ENCODE peak calls at places on chromosomes 7 and 10, in ten cellular contexts. T is thoracic aorta; N is activated CD8-positive, alpha-beta T cell treated with anti-CD3 and anti-CD28 coated beads for 36 hours; O is nephron progenitor cell; Q is GM12865; A is heart right ventricle; C is CD8-positive, alpha-beta T cell; J is brain microvascular endothelial cell; V is Peyer's patch; W is lower lobe of right lung. B is an unnamed sample.

GRCh38 chr7:63925626-63926460 is 72.8 kb upstream of the ZNF722 start:
- DNase-seq in T (peak; percentile 77), N (peak; percentile 87), O (no peak), Q (peak; percentile 57), A (peak; percentile 88), C (peak; percentile 88), J (no peak), V (peak; percentile 93), W (peak; percentile 95), B (no peak)

GRCh38 chr7:40220421-40220911 is 85.7 kb downstream of the SUGCT start:
- DNase-seq in T (no peak), N (no peak), O (no peak), Q (no peak), A (no peak), C (no peak), J (no peak), V (no peak), W (no peak), B (no peak)

GRCh38 chr10:69802424-69803161 is 887 bp downstream of the COL13A1 start:
- DNase-seq in T (no peak), N (peak; percentile 5), O (peak; percentile 72), Q (no peak), A (peak; percentile 57), C (no peak), J (peak; percentile 52), V (no peak), W (no peak), B (peak; percentile 41)

GRCh38 chr7:153701678-153702077 is 350.5 kb upstream of the DPP6 start:
- DNase-seq in T (no peak), N (no peak), O (no peak), Q (no peak), A (no peak), C (no peak), J (no peak), V (no peak), W (no peak), B (no peak)

GRCh38 chr7:133070562-133070961 is 11.3 kb downstream of the CHCHD3 start:
- DNase-seq in T (no peak), N (no peak), O (no peak), Q (no peak), A (no peak), C (no peak), J (no peak), V (no peak), W (no peak), B (no peak)

GRCh38 chr7:539731-540411 is 20.2 kb upstream of the PDGFA start:
- DNase-seq in T (no peak), N (no peak), O (peak; percentile 28), Q (no peak), A (no peak), C (no peak), J (no peak), V (peak; percentile 91), W (peak; percentile 72), B (no peak)

GRCh38 chr10:93577565-93577964 is 11.1 kb downstream of the FFAR4 start:
- DNase-seq in T (no peak), N (no peak), O (no peak), Q (no peak), A (no peak), C (no peak), J (no peak), V (no peak), W (no peak), B (no peak)

GRCh38 chr10:117892681-117893220 is 154.0 kb downstream of the RAB11FIP2 start:
- DNase-seq in T (no peak), N (no peak), O (no peak), Q (no peak), A (no peak), C (no peak), J (no peak), V (no peak), W (no peak), B (no peak)

GRCh38 chr10:76324283-76324682 is 892.9 kb downstream of the LRMDA start:
- DNase-seq in T (no peak), N (no peak), O (no peak), Q (no peak), A (peak; percentile 44), C (no peak), J (no peak), V (peak; percentile 57), W (peak; percentile 52), B (no peak)

GRCh38 chr10:69337312-69338132 is 59.2 kb downstream of the HK1 start:
- DNase-seq in T (no peak), N (no peak), O (no peak), Q (no peak), A (peak; percentile 53), C (no peak), J (peak; percentile 89), V (peak; percentile 39), W (peak; percentile 59), B (no peak)

GRCh38 chr10:70913546-70914240 is 25.3 kb upstream of the PCBD1 start:
- DNase-seq in T (no peak), N (no peak), O (no peak), Q (no peak), A (no peak), C (no peak), J (no peak), V (peak; percentile 36), W (peak; percentile 24), B (no peak)

GRCh38 chr7:37357277-37357996 is 91.2 kb downstream of the ELMO1 start:
- DNase-seq in T (no peak), N (no peak), O (no peak), Q (no peak), A (no peak), C (no peak), J (no peak), V (no peak), W (no peak), B (no peak)

GRCh38 chr10:58743466-58744115 is 230.9 kb downstream of the BICC1 start:
- DNase-seq in T (no peak), N (no peak), O (peak; percentile 20), Q (no peak), A (no peak), C (no peak), J (peak; percentile 94), V (no peak), W (no peak), B (no peak)

GRCh38 chr10:103855424-103855823 is at the start of gene SH3PXD2A:
- DNase-seq in T (no peak), N (peak; percentile 28), O (peak; percentile 78), Q (no peak), A (peak; percentile 58), C (no peak), J (no peak), V (peak; percentile 76), W (no peak), B (peak; percentile 54)

GRCh38 chr7:2209146-2209960 is 23.4 kb downstream of the MAD1L1 start:
- DNase-seq in T (no peak), N (peak; percentile 65), O (peak; percentile 84), Q (peak; percentile 79), A (peak; percentile 78), C (peak; percentile 22), J (peak; percentile 61), V (peak; percentile 70), W (peak; percentile 72), B (peak; percentile 86)

GRCh38 chr10:81889181-81889769 is 14.3 kb downstream of the NRG3 start:
- DNase-seq in T (no peak), N (no peak), O (no peak), Q (no peak), A (no peak), C (no peak), J (no peak), V (no peak), W (no peak), B (no peak)

DNA sequence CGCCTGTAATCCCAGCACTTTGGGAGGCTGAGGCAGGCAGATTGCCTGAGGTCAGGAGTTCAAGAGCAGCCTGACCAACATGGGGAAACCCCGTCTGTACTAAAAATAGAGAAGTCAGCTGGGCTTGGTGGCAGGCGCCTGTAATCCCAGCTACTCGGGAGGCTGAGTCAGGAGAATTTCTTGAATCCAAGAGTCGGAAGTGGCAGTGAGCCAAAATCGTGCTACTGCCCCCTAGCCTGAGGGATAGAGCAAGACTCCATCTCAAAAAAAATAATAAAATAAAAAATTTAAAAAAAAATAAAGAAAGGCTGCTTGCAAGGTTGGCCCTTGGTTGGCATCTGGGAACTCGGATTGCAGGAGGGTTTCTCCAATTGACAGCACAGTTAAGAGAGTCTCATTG is 221.6 kb downstream of the DGKI start:
- DNase-seq in T (no peak), N (no peak), O (no peak), Q (no peak), A (no peak), C (no peak), J (peak; percentile 42), V (no peak), W (no peak), B (no peak)
- TF ChIP-seq CTCF in T (no peak), N (no peak), O (no peak), Q (no peak), A (no peak), C (no peak), J (peak; percentile 33), V (no peak), W (no peak), B (no peak)

DNA sequence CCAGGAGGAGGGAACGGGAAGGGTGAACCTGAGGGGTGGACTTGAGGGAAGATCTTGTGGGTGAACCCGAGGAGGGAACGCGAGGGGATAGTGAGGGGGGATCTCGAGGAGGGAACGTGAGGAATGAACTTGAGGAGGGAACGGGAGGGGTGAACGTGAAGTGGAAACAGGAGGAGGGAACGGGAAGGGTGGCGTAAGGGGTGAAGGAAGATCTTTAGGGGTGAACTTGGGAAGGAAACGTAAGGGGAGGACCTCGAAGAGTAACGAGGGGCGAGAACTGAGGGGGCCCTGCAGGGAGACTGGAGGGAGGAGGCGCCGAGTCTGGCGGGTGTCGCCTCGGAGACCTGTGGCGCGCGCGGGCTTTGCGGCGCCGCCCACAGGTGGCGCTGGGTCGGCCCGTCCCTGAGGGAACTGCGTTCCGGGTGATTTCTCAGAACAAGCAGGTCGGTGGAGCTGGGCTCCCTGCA is 677 bp downstream of the MYO3A start:
- DNase-seq in T (no peak), N (peak; percentile 27), O (peak; percentile 68), Q (peak; percentile 3), A (peak; percentile 7), C (no peak), J (no peak), V (no peak), W (no peak), B (peak; percentile 52)
- TF ChIP-seq CTCF in T (peak; percentile 36), N (peak; percentile 38), O (peak; percentile 51), Q (no peak), A (peak; percentile 37), C (no peak), J (peak; percentile 16), V (no peak), W (peak; percentile 40), B (peak; percentile 25)

GRCh38 chr7:51154201-51154600 is 162.4 kb downstream of the COBL start:
- DNase-seq in T (no peak), N (no peak), O (no peak), Q (no peak), A (no peak), C (no peak), J (no peak), V (no peak), W (no peak), B (no peak)
- TF ChIP-seq CTCF in T (no peak), N (no peak), O (no peak), Q (no peak), A (no peak), C (no peak), J (no peak), V (no peak), W (no peak), B (no peak)

DNA sequence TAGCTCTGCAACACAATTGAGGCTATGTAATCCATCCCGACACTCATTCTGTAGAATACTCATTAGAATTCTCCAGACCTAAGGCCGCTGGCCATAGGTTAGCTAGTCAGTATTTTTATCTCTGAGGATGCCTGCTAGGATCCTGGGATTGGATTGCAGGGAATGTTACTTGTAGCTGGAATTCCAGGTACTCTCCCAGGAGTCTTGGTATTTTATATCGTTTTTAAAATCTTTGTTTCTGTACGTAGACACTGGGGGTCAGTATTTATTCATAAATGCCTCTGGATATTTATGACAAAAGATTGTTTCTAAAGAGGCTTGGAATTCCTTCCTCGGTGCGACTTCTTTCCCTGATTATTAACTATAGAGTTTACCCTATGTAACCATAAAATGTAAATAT is 40.1 kb downstream of the BPGM start:
- DNase-seq in T (no peak), N (no peak), O (no peak), Q (no peak), A (no peak), C (no peak), J (no peak), V (no peak), W (no peak), B (no peak)
- TF ChIP-seq CTCF in T (peak; percentile 31), N (peak; percentile 27), O (no peak), Q (no peak), A (peak; percentile 39), C (no peak), J (peak; percentile 19), V (no peak), W (peak; percentile 27), B (no peak)